ENCODE peak calls at places on chromosomes 11 and 22, in eight cellular contexts. L is ovary, I is right lobe of liver, K is esophagus squamous epithelium, X is thyroid gland, H is transverse colon, P is stomach, Q is lower leg skin. T is an unnamed sample.

GRCh38 chr22:44375451-44375850 is 62.7 kb upstream of the SHISAL1 start:
- DNase-seq in X (no peak), P (no peak), K (no peak), I (no peak), Q (no peak), L (no peak), H (no peak), T (no peak)

GRCh38 chr22:31872209-31872608 is 72.1 kb upstream of the YWHAH start:
- DNase-seq in P (peak), H (no peak), X (no peak), Q (no peak), K (no peak), I (no peak), L (no peak), T (no peak)

GRCh38 chr11:70595452-70595851 is 197.1 kb downstream of the CTTN start:
- DNase-seq in H (no peak), X (no peak), L (no peak), Q (no peak), P (no peak), I (no peak), K (no peak), T (no peak)

GRCh38 chr11:110367571-110367970 is 62.2 kb upstream of the FDX1 start:
- DNase-seq in X (no peak), H (no peak), K (no peak), Q (no peak), P (no peak), L (no peak), I (no peak), T (no peak)

GRCh38 chr22:22612516-22612915 is 31.9 kb upstream of the GGTLC2 start:
- DNase-seq in X (no peak), I (no peak), K (no peak), Q (no peak), P (no peak), L (no peak), H (no peak), T (no peak)

GRCh38 chr11:4957396-4957795 is 1.9 kb upstream of the OR51A2 start:
- DNase-seq in X (no peak), I (no peak), L (no peak), Q (no peak), H (no peak), K (no peak), P (no peak), T (no peak)

GRCh38 chr11:131691558-131692041 is 321.2 kb downstream of the NTM start:
- DNase-seq in I (no peak), X (peak), Q (peak), P (no peak), K (no peak), H (no peak), L (peak), T (no peak)

GRCh38 chr11:134366279-134366678 is 34.5 kb downstream of the GLB1L2 start:
- DNase-seq in I (no peak), P (no peak), K (no peak), L (no peak), Q (no peak), X (no peak), H (no peak), T (peak)

GRCh38 chr22:25853902-25854301 is 111.9 kb downstream of the MYO18B start:
- DNase-seq in L (no peak), X (no peak), I (no peak), K (no peak), Q (no peak), P (no peak), H (no peak), T (no peak)

GRCh38 chr22:33680632-33681031 is 239.6 kb downstream of the LARGE1 start:
- DNase-seq in I (no peak), Q (no peak), P (no peak), H (no peak), L (no peak), K (no peak), X (no peak), T (no peak)

GRCh38 chr11:502288-503178 is 4.5 kb downstream of the RNH1 start:
- DNase-seq in X (no peak), L (peak), Q (peak), I (no peak), K (no peak), P (no peak), H (no peak), T (no peak)

GRCh38 chr11:31887180-31887579 is 76.1 kb upstream of the PAX6 start:
- DNase-seq in L (no peak), I (no peak), P (no peak), X (no peak), H (no peak), K (no peak), Q (no peak), T (no peak)

GRCh38 chr11:46121724-46122477 is 647 bp upstream of the PHF21A start:
- DNase-seq in K (no peak), X (peak), I (peak), H (peak), L (peak), P (peak), Q (peak), T (peak)

GRCh38 chr11:78138694-78139421 is 568 bp downstream of the ALG8 start:
- DNase-seq in Q (peak), L (no peak), H (peak), X (peak), I (no peak), K (no peak), P (peak), T (no peak)
- H3K4me3 ChIP-seq in Q (peak), L (peak), H (peak), X (peak), I (peak), K (peak), P (peak), T (peak)

DNA sequence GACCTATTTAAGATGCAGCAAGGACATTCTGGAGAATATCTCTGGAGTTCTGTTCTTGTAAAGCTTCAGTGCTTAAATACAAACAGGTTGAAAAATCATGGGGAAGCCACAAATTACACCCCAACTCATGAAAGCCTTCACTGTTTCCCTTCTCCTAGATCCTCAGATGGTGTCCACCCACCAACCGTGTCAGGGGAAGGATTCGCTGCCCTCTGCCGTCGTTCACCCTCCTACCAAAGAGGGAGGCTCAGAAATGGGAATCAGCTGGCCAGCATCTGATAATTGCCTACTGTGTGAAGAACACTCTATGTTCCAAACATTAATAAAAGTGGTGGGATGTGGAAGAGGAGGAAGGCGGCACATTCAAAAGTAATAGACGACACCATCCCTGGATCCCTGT is 7.4 kb upstream of the HEPACAM start:
- DNase-seq in I (no peak), Q (no peak), H (no peak), L (no peak), P (no peak), K (no peak), X (no peak), T (no peak)
- TF ChIP-seq CTCF in I (no peak), Q (no peak), H (no peak), L (no peak), P (no peak), K (no peak), X (no peak), T (no peak)

DNA sequence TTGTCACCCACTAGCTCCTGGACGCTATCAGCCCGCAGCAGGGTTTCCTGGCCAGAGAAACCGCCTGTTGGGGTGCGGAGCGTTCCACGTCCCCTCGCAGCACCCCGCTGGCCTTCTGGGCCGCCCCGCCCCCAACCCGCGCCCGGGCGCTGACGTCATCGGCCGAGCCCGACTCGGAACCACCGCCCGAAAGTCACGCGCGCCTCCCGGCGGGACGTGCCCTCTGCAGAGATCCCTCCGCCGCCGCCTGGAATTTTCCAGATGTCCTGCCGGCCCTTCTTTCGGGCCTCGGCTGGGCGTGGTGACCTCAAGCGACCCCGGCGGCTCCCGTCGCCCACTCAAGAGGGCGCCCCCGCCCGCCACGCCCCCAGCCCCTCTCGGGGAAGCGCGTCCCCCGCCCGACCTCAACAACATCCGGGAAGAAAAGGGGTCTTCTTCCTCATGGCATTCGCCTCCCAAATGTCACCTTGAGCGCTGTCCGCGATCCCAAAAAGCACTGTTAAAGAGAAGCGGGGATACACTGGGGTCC is 430 bp upstream of the NEAT1 start:
- DNase-seq in X (peak), Q (peak), H (peak), P (peak), K (peak), I (peak), L (peak), T (peak)
- TF ChIP-seq POLR2A in X (peak), Q (no peak), H (no peak), P (no peak), K (no peak), I (no peak), L (peak), T (no peak)

GRCh38 chr22:24059793-24060192 is 48.7 kb downstream of the CABIN1 start:
- DNase-seq in H (no peak), X (peak), P (no peak), I (no peak), K (no peak), Q (no peak), L (no peak), T (no peak)

GRCh38 chr22:24063361-24063760 is 52.3 kb downstream of the CABIN1 start:
- DNase-seq in I (no peak), L (no peak), Q (no peak), X (no peak), H (no peak), P (no peak), K (no peak), T (no peak)

GRCh38 chr22:24059121-24059520 is 48.0 kb downstream of the CABIN1 start:
- DNase-seq in X (no peak), H (no peak), I (no peak), K (no peak), Q (no peak), P (no peak), L (no peak), T (no peak)

GRCh38 chr22:24061124-24061684 is 50.1 kb downstream of the CABIN1 start:
- DNase-seq in X (no peak), P (no peak), K (no peak), Q (no peak), L (no peak), H (no peak), I (no peak), T (no peak)

DNA sequence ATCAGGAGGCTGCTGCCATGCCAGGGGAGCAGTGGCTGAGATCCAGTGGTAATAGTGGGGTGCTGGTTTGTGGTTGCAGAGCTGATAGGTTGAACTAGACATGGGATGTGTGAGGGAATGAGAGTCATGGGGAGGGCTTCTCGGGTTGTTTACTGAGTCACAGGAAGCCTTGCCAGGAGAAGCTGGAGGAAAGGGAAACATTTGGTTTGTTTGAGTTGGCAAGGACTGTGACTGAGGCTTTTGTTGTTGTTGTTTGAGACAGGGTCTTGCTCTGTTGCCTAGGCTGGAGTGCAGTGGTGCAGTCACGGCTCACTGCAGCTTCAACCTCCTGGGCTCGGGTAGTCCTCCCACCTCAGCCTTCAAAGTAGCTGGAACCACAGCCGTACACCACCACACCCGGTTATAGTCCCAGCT is 49.3 kb downstream of the CABIN1 start:
- DNase-seq in H (no peak), I (no peak), L (no peak), X (peak), P (peak), Q (no peak), K (no peak), T (no peak)
- H3K4me3 ChIP-seq in H (no peak), I (no peak), L (no peak), X (no peak), P (no peak), Q (no peak), K (no peak), T (no peak)

T was measured in heart left ventricle.